ENCODE peak calls at places on chromosomes 3 and 15, in seven cellular contexts. H is stomach; M is A549; Y is naive thymus-derived CD4-positive, alpha-beta T cell; L is Karpas-422; Q is CD4-positive, CD25-positive, alpha-beta regulatory T cell; P is GM23338. Z is an unnamed sample. For H3K4me1, the result is how much of the 10 kb centered on the place peaks cover.

GRCh38 chr3:149243540-149243939 is 21.9 kb upstream of the CP start:
- DNase-seq in H (no peak), M (no peak), Y (no peak), L (peak), Q (no peak), P (no peak), Z (no peak)

GRCh38 chr15:44034933-44035624 is 160.0 kb downstream of the FRMD5 start:
- DNase-seq in H (no peak), M (no peak), Y (no peak), L (no peak), Q (no peak), P (no peak), Z (no peak)

GRCh38 chr3:179177611-179178010 is 29.5 kb downstream of the PIK3CA start:
- DNase-seq in H (no peak), M (no peak), Y (no peak), L (no peak), Q (no peak), P (no peak), Z (no peak)

GRCh38 chr3:13139471-13140065 is 66.3 kb upstream of the IQSEC1 start:
- DNase-seq in H (no peak), M (no peak), Y (no peak), L (peak), Q (no peak), P (no peak), Z (no peak)

GRCh38 chr15:61097852-61098251 is 131.2 kb downstream of the RORA start:
- DNase-seq in H (no peak), M (no peak), Y (no peak), L (no peak), Q (no peak), P (no peak), Z (no peak)

GRCh38 chr15:87755226-87755625 is 501.3 kb downstream of the NTRK3 start:
- DNase-seq in H (no peak), M (no peak), Y (no peak), L (no peak), Q (no peak), P (no peak), Z (no peak)

GRCh38 chr15:100439566-100439965 is 89.2 kb downstream of the CERS3 start:
- DNase-seq in H (no peak), M (no peak), Y (no peak), L (no peak), Q (no peak), P (no peak), Z (no peak)

GRCh38 chr3:122926811-122927210 is 100.8 kb downstream of the SEMA5B start:
- DNase-seq in H (no peak), M (no peak), Y (no peak), L (no peak), Q (no peak), P (no peak), Z (no peak)

GRCh38 chr3:196662033-196662432 is 22.5 kb downstream of the NRROS start:
- DNase-seq in H (no peak), M (no peak), Y (no peak), L (no peak), Q (no peak), P (no peak), Z (no peak)

GRCh38 chr3:147616998-147617619 is 207.9 kb downstream of the ZIC1 start:
- DNase-seq in H (no peak), M (no peak), Y (no peak), L (peak), Q (no peak), P (peak), Z (no peak)

GRCh38 chr15:88069561-88069960 is 187.0 kb downstream of the NTRK3 start:
- DNase-seq in H (no peak), M (no peak), Y (no peak), L (no peak), Q (no peak), P (no peak), Z (no peak)

GRCh38 chr3:178508443-178508825 is 27.8 kb upstream of the KCNMB2 start:
- DNase-seq in H (no peak), M (no peak), Y (no peak), L (no peak), Q (no peak), P (no peak), Z (no peak)

GRCh38 chr3:9689757-9690156 is 13.9 kb upstream of the CPNE9 start:
- DNase-seq in H (no peak), M (no peak), Y (no peak), L (no peak), Q (no peak), P (no peak), Z (no peak)

GRCh38 chr3:171173732-171174131 is 147.2 kb upstream of the SLC2A2 start:
- DNase-seq in H (no peak), M (no peak), Y (no peak), L (peak), Q (no peak), P (peak), Z (no peak)

GRCh38 chr15:66943456-66944095 is 121.8 kb upstream of the SMAD3 start:
- DNase-seq in H (peak), M (no peak), Y (no peak), L (peak), Q (no peak), P (peak), Z (no peak)

GRCh38 chr3:195441971-195442572 is 748 bp downstream of the ACAP2 start:
- DNase-seq in H (peak), M (peak), Y (peak), L (peak), Q (peak), P (peak), Z (peak)

GRCh38 chr15:29102911-29103824 is 166.5 kb downstream of the NSMCE3 start:
- DNase-seq in H (no peak), M (no peak), Y (no peak), L (no peak), Q (no peak), P (peak), Z (no peak)

GRCh38 chr15:58932791-58933310 is 628 bp downstream of the SLTM start:
- DNase-seq in H (peak), M (no peak), Y (no peak), L (peak), Q (no peak), P (peak), Z (no peak)

GRCh38 chr15:90036806-90037509 is 35.8 kb downstream of the ZNF710 start:
- DNase-seq in H (no peak), M (no peak), Y (no peak), L (no peak), Q (no peak), P (no peak), Z (peak)

GRCh38 chr3:126500016-126500415 is 17.6 kb downstream of the UROC1 start:
- DNase-seq in H (no peak), M (no peak), Y (no peak), L (no peak), Q (no peak), P (no peak), Z (peak)

GRCh38 chr3:150132101-150132749 is 161.5 kb upstream of the PFN2 start:
- DNase-seq in H (no peak), M (no peak), Y (no peak), L (peak), Q (no peak), P (no peak), Z (no peak)

GRCh38 chr3:11238057-11238456 is 34.1 kb upstream of the ATG7 start:
- DNase-seq in H (no peak), M (no peak), Y (no peak), L (no peak), Q (no peak), P (no peak), Z (no peak)

GRCh38 chr3:106085998-106086397 is 217.2 kb upstream of the CBLB start:
- DNase-seq in H (no peak), M (no peak), Y (no peak), L (no peak), Q (no peak), P (no peak), Z (no peak)

GRCh38 chr3:189570916-189571315 is 60.3 kb upstream of the TP63 start:
- DNase-seq in H (no peak), M (no peak), Y (no peak), L (no peak), Q (no peak), P (no peak), Z (no peak)

GRCh38 chr3:44323341-44323955 is 15.1 kb upstream of the TCAIM start:
- DNase-seq in H (peak), M (peak), Y (peak), L (peak), Q (peak), P (peak), Z (peak)

GRCh38 chr15:28969511-28970085 is 83.8 kb downstream of the APBA2 start:
- DNase-seq in H (no peak), M (no peak), Y (no peak), L (no peak), Q (no peak), P (no peak), Z (no peak)

GRCh38 chr15:99476413-99477222 is 89.2 kb upstream of the MEF2A start:
- DNase-seq in H (peak), M (peak), Y (no peak), L (no peak), Q (no peak), P (no peak), Z (no peak)

GRCh38 chr3:32951410-32951811 is at the start of gene CCR4:
- DNase-seq in H (no peak), M (no peak), Y (peak), L (no peak), Q (peak), P (no peak), Z (no peak)

GRCh38 chr3:101850327-101851048 is 1.2 kb downstream of the NFKBIZ start:
- DNase-seq in H (no peak), M (no peak), Y (no peak), L (peak), Q (peak), P (no peak), Z (no peak)

GRCh38 chr3:108845709-108846293 is 23.2 kb downstream of the TRAT1 start:
- DNase-seq in H (no peak), M (no peak), Y (no peak), L (no peak), Q (no peak), P (no peak), Z (no peak)
- H3K4me1 ChIP-seq in H (under half), M (under half), Y (half or more), L (under half), Q (under half), P (under half), Z (under half)

DNA sequence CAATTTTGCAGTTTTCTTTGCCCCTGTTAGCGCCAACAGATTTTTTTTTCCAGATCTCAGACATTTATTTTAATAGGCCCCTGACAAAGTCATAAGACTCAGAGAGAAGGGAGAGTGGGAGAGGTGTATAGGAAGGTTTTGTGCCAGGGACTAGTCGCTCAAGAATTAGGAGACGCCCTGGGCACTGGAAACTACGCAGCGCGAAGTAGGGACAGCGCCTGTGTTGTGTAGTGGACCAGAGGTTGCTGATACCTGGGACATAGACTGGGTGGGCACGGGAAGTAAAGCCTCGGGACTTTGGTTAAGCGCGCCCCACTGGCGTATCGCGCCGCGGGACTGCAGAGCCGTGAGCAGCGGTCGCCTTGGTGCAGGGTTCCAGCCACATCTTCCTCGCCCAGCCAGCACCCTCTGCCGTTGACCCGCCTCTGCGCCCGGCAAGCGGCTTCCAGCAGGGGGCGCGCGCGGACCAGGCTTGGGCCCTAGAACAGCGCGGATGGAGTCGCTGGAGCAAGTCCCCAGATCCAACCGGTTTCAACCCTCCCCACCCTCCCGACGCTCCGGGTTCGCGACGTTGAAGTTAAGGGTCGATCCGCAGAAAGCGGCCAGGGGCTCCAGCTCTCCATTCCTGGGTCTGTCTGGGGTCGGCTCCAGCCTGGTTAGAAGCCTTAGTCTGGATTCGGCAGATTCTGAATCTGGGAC is 3.0 kb upstream of the ISLR2 start:
- DNase-seq in H (peak), M (peak), Y (peak), L (peak), Q (peak), P (peak), Z (peak)
- H3K27ac ChIP-seq in H (no peak), M (peak), Y (no peak), L (no peak), Q (no peak), P (no peak), Z (no peak)

DNA sequence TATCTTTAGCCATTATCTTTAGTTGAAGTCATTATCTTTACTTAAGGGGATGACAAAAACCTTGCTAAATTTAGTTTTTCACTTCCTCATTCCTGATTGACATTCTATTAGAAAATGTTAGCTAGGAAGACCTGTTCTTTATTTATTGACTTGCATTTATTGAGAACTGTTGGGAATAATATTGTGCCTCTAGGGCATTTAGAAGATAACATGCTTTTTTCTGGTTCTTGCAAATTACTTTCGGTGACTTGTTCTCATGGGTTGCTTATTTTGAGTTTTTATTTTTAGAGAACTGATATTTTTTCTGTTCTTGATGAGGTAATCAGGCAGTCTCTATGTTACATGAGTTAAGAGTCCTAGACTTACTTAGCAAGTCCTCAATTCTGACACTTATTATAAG is 48.3 kb upstream of the CTDSPL start:
- DNase-seq in H (no peak), M (no peak), Y (no peak), L (peak), Q (no peak), P (no peak), Z (no peak)
- H3K4me1 ChIP-seq in H (under half), M (under half), Y (under half), L (under half), Q (under half), P (under half), Z (under half)

DNA sequence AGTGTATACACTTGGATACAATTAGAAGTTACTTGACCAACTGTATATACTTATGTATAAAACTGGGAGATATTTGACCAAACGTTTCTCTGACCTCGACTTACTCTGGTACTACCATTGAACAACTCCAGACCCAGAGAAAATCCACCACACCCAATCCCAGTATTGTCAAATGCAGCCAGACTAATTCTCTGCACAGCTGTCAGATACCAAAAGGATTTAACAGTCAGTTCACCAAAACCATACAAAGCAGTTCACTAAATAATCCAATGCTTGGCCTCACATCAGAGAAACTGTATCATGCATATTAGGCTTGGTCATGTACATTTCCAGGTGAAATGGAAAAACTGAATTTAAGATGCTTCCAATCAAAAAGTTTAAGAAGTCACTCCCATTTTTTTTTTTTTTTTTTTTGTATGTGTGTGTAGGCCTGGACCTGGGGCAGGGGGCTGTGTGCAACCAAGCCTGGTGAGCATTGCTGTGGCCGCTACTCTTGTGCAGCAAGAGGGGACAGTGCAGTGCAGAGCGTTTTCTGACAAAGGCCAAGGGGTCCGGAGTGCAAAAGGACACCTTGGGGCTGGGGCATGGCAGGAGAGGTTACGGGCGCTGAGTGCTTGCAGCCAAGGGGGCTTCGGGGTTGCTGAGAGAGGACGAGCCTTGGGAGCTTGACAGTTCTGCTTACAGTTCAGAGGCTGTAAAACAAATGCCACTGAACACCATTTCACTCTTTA is 1.4 kb downstream of the TOMM70 start:
- DNase-seq in H (no peak), M (no peak), Y (no peak), L (no peak), Q (no peak), P (no peak), Z (no peak)
- H3K27ac ChIP-seq in H (peak), M (peak), Y (peak), L (no peak), Q (peak), P (no peak), Z (no peak)